ENCODE peak calls at places on chromosomes 6 and 20, in seven cellular contexts. S is astrocyte, Z is tibial artery, E is A549, N is transverse colon, K is PC-3, G is prostate gland. C is an unnamed sample.

GRCh38 chr6:18978330-18979128 is 591.4 kb downstream of the RNF144B start:
- DNase-seq in E (no peak), G (peak), K (peak), Z (no peak), S (peak), N (no peak), C (no peak)

GRCh38 chr6:73513496-73513854 is 7.4 kb downstream of the EEF1A1 start:
- DNase-seq in K (peak), S (no peak), N (no peak), E (no peak), Z (no peak), G (no peak), C (no peak)

GRCh38 chr6:24743265-24743943 is 24.4 kb upstream of the C6orf62 start:
- DNase-seq in Z (no peak), G (peak), E (peak), N (no peak), S (peak), K (peak), C (no peak)

GRCh38 chr6:149933036-149933435 is 8.8 kb upstream of the ULBP2 start:
- DNase-seq in G (no peak), E (no peak), K (no peak), S (no peak), N (no peak), Z (peak), C (no peak)

GRCh38 chr6:89148016-89148750 is 2.3 kb downstream of the PM20D2 start:
- DNase-seq in S (no peak), N (no peak), E (no peak), G (no peak), K (peak), Z (no peak), C (no peak)

GRCh38 chr6:138989098-138989983 is 1.3 kb upstream of the REPS1 start:
- DNase-seq in E (no peak), Z (no peak), S (no peak), N (no peak), K (no peak), G (no peak), C (no peak)

GRCh38 chr6:161837449-161837735 is 563.5 kb upstream of the AGPAT4 start:
- DNase-seq in S (no peak), Z (no peak), K (no peak), N (no peak), E (no peak), G (no peak), C (no peak)

GRCh38 chr6:20302702-20303251 is 90.5 kb upstream of the MBOAT1 start:
- DNase-seq in S (peak), N (no peak), G (no peak), Z (no peak), E (no peak), K (peak), C (no peak)

GRCh38 chr6:161242779-161243693 is 30.8 kb downstream of the AGPAT4 start:
- DNase-seq in K (no peak), G (no peak), N (no peak), E (no peak), Z (no peak), S (peak), C (peak)

GRCh38 chr20:39853664-39854063 is 835.4 kb downstream of the MAFB start:
- DNase-seq in G (no peak), E (no peak), K (no peak), S (peak), Z (no peak), N (no peak), C (no peak)

GRCh38 chr6:135880066-135880972 is 28.8 kb downstream of the PDE7B start:
- DNase-seq in E (peak), G (no peak), N (peak), Z (no peak), S (peak), K (peak), C (no peak)

GRCh38 chr6:6656287-6656686 is 67.8 kb downstream of the LY86 start:
- DNase-seq in S (no peak), Z (no peak), N (no peak), K (no peak), E (no peak), G (no peak), C (no peak)

GRCh38 chr6:37965964-37966676 is 146.6 kb downstream of the ZFAND3 start:
- DNase-seq in Z (no peak), K (peak), N (no peak), G (no peak), E (no peak), S (peak), C (no peak)

GRCh38 chr6:39260953-39261352 is 31.7 kb upstream of the KCNK5 start:
- DNase-seq in G (no peak), E (no peak), S (no peak), Z (no peak), K (no peak), N (no peak), C (no peak)

GRCh38 chr6:68649669-68650068 is 14.6 kb downstream of the ADGRB3 start:
- DNase-seq in G (no peak), E (no peak), S (no peak), N (no peak), Z (no peak), K (no peak), C (no peak)

GRCh38 chr6:40509163-40509562 is 78.0 kb downstream of the LRFN2 start:
- DNase-seq in N (no peak), S (no peak), Z (no peak), E (no peak), G (no peak), K (no peak), C (no peak)

GRCh38 chr6:21915707-21916399 is 322.3 kb downstream of the SOX4 start:
- DNase-seq in S (peak), Z (no peak), K (peak), G (no peak), E (no peak), N (no peak), C (peak)

GRCh38 chr6:133971861-133972260 is 18.8 kb downstream of the TBPL1 start:
- DNase-seq in K (no peak), S (no peak), N (no peak), E (no peak), G (no peak), Z (no peak), C (no peak)

GRCh38 chr20:6632187-6632586 is 135.3 kb upstream of the BMP2 start:
- DNase-seq in G (no peak), Z (no peak), E (no peak), N (peak), S (peak), K (no peak), C (peak)

GRCh38 chr6:111357680-111358079 is 125.3 kb downstream of the REV3L start:
- DNase-seq in S (peak), E (no peak), N (no peak), Z (no peak), K (no peak), G (no peak), C (no peak)

GRCh38 chr20:25280574-25281535 is 33.0 kb downstream of the PYGB start:
- DNase-seq in N (peak), S (no peak), K (no peak), Z (peak), G (no peak), E (no peak), C (peak)

GRCh38 chr6:45424628-45424955 is 46.9 kb upstream of the SUPT3H start:
- DNase-seq in K (no peak), S (no peak), Z (no peak), N (no peak), G (no peak), E (no peak), C (no peak)

GRCh38 chr6:105726902-105727655 is 324.2 kb upstream of the PREP start:
- DNase-seq in E (no peak), S (no peak), N (no peak), G (no peak), K (no peak), Z (no peak), C (no peak)

GRCh38 chr20:4516851-4517250 is 204.9 kb upstream of the PRND start:
- DNase-seq in G (no peak), Z (no peak), N (no peak), E (no peak), K (peak), S (no peak), C (no peak)

GRCh38 chr6:79077680-79078056 is 386 bp downstream of the PHIP start:
- DNase-seq in Z (no peak), E (peak), K (peak), G (no peak), S (no peak), N (peak), C (no peak)

GRCh38 chr6:20564269-20564668 is 30.0 kb downstream of the CDKAL1 start:
- DNase-seq in K (peak), S (no peak), Z (no peak), E (no peak), G (no peak), N (no peak), C (no peak)

GRCh38 chr20:62401331-62401779 is 5.7 kb downstream of the CABLES2 start:
- DNase-seq in G (no peak), K (no peak), S (no peak), N (no peak), E (peak), Z (no peak), C (no peak)

GRCh38 chr6:149862901-149863595 is 1.1 kb downstream of the LRP11 start:
- DNase-seq in E (no peak), N (peak), G (peak), K (peak), S (peak), Z (peak), C (peak)

GRCh38 chr6:12392490-12392889 is 102.3 kb downstream of the EDN1 start:
- DNase-seq in Z (no peak), K (no peak), E (no peak), N (no peak), S (peak), G (no peak), C (no peak)

GRCh38 chr6:160462551-160463109 is 114.5 kb downstream of the SLC22A3 start:
- DNase-seq in S (peak), Z (no peak), K (peak), E (no peak), G (no peak), N (peak), C (no peak)

GRCh38 chr6:143700684-143701342 is 23.0 kb downstream of the PHACTR2 start:
- DNase-seq in K (no peak), G (no peak), Z (no peak), N (no peak), S (peak), E (no peak), C (no peak)

GRCh38 chr6:26234421-26235239 is 130.4 kb upstream of the BTN3A2 start:
- DNase-seq in E (peak), N (peak), K (peak), G (peak), S (peak), Z (peak), C (peak)

GRCh38 chr6:36327226-36328009 is 9.3 kb downstream of the BNIP5 start:
- DNase-seq in N (no peak), E (no peak), G (no peak), S (no peak), Z (no peak), K (no peak), C (no peak)

GRCh38 chr6:113645576-113645970 is 211.6 kb upstream of the MARCKS start:
- DNase-seq in E (no peak), G (peak), Z (no peak), N (peak), S (peak), K (peak), C (no peak)

GRCh38 chr6:73727114-73727513 is 31.1 kb downstream of the CD109 start:
- DNase-seq in N (no peak), K (no peak), E (no peak), G (no peak), S (no peak), Z (no peak), C (no peak)

GRCh38 chr20:14245368-14245970 is 91.9 kb downstream of the FLRT3 start:
- DNase-seq in Z (no peak), G (no peak), K (no peak), S (peak), E (no peak), N (no peak), C (no peak)

DNA sequence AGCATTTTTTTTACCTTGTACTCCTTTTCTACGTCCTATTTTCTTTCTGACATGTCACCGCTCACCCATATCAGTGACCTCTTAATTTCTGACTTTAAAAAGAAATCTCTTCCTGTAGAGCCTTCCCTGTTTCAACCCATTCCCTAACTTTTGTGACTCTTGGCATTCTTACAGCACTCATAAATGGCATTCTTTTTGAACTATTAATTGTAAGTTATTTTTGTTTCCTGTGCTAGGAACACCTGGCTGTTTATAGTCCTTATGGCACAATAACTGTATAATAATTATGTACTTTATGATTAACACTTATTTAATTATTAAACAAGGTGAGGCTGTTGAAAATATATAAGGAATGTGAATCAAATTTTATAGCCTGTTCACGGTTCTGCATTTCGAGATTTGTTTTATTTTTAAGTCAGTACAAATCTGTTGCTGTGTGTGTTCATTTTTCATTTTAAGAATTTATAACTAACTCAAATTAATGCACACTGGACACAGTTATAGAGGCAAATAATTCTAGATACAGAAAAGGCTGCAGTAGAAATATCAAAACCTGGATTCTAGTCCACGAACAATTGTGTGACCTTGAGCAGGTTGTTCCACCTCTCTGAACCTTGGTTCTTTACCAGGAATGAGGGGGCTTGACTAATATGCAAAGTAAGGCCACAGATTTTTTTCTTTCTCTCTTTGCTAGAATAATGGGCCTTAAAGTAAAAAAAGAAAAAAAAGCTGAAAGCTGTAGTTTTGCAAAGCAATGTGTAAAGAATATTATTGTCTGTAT is 1.5 kb downstream of the KIZ start:
- DNase-seq in Z (no peak), K (peak), S (no peak), G (no peak), N (no peak), E (no peak), C (no peak)
- H3K4me3 ChIP-seq in Z (peak), K (peak), S (no peak), G (no peak), N (peak), E (peak), C (no peak)

DNA sequence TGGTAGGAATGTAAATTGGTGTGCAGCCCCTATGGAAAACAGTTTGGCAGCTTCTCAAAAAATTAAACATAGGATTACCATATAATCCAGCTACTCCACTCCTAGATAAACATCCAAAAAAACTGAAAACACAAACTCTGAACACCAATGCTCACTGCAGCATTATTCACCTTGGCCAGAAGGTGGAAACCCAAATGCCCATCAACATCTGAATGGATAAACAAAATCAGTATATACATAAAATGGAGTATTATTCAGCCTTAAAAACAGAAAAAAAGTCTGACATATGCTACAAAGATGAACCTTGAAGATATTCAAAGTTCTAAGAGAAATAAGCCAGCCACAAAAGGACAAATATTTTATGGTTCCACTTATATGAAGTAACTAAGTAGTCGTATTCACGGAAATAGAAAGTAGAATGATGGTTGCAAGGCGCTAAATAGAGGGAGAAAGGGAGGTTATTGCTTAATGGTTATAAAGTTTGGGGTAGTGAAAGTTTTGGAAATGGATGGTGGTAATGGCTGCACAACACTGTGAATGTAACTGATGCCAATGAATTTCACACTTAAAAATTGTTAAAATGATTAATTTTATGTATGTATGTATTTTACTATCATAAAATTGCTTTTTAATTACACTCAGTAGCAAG is 4.0 kb downstream of the PHF10 start:
- DNase-seq in S (no peak), Z (no peak), N (no peak), E (no peak), G (no peak), K (no peak), C (no peak)
- TF ChIP-seq CTCF in S (no peak), Z (no peak), N (no peak), E (no peak), G (no peak), K (no peak), C (peak)

GRCh38 chr6:41560440-41561192 is 14.4 kb downstream of the FOXP4 start:
- DNase-seq in G (no peak), S (no peak), N (peak), K (no peak), Z (no peak), E (no peak), C (no peak)

GRCh38 chr6:41558033-41558807 is 12.0 kb downstream of the FOXP4 start:
- DNase-seq in G (no peak), Z (no peak), N (no peak), E (no peak), K (no peak), S (peak), C (no peak)

GRCh38 chr6:41561931-41562632 is 15.9 kb downstream of the FOXP4 start:
- DNase-seq in N (no peak), K (no peak), S (no peak), G (no peak), E (no peak), Z (no peak), C (no peak)

GRCh38 chr6:41561386-41561785 is 15.2 kb downstream of the FOXP4 start:
- DNase-seq in K (no peak), E (no peak), S (no peak), Z (no peak), G (no peak), N (no peak), C (no peak)

DNA sequence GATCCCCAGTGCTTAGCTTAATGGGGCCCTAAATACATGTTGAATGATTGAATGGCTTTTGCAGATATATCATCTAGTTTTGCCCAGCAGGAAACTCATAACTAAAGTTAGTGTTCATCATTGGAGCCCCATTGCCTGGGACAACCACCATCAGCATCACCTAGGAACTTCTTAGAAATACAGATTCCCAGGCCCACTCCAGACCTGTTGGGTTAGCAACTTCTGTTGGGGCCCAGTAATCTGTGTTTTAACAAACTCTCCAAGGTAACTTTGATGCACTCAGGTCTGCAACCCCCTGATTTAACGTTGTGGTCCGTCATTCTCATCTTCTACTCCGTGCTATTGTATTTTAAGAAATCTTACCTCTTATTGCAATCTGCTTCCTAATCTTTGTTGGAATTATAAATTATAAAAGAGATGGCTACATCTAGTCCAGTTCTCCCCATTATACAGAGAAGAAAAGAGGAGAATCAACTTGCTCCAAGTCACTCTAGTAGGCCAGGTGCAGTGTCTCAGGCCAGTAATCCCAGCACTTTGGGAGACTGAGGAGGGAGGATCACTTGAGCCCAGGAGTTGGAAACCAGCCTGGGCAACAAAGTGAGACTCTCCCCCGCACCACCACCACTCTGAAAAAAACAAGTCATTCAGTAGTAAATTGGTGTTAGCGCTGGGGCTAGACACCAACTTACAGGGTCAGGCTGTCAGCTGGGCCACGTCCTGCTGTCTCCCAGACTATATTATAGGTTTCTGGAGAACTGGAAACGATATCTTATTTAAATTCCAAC is 13.7 kb downstream of the FOXP4 start:
- DNase-seq in S (no peak), K (no peak), Z (no peak), N (no peak), E (no peak), G (no peak), C (no peak)
- H3K27ac ChIP-seq in S (no peak), K (no peak), Z (no peak), N (peak), E (no peak), G (no peak), C (peak)

GRCh38 chr20:9506964-9507369 is 7.4 kb upstream of the LAMP5 start:
- DNase-seq in N (no peak), G (no peak), E (no peak), S (no peak), Z (no peak), K (no peak), C (no peak)
- H3K4me3 ChIP-seq in N (no peak), G (no peak), E (no peak), S (no peak), Z (peak), K (no peak), C (no peak)

GRCh38 chr6:137870744-137871247 is 3.7 kb downstream of the TNFAIP3 start:
- DNase-seq in E (no peak), G (no peak), N (no peak), K (no peak), S (no peak), Z (no peak), C (no peak)
- TF ChIP-seq CTCF in E (no peak), G (no peak), N (peak), K (no peak), S (no peak), Z (no peak), C (peak)

GRCh38 chr20:24111858-24112257 is 123.3 kb upstream of the GGTLC1 start:
- DNase-seq in E (no peak), Z (no peak), S (no peak), K (peak), G (no peak), N (no peak), C (no peak)

GRCh38 chr20:24109537-24109936 is 121.0 kb upstream of the GGTLC1 start:
- DNase-seq in K (no peak), E (no peak), S (no peak), Z (no peak), G (no peak), N (no peak), C (no peak)

GRCh38 chr20:24106155-24106800 is 117.7 kb upstream of the GGTLC1 start:
- DNase-seq in G (no peak), K (peak), E (no peak), Z (no peak), N (no peak), S (no peak), C (no peak)

GRCh38 chr20:24106801-24107158 is 118.2 kb upstream of the GGTLC1 start:
- DNase-seq in S (no peak), K (no peak), Z (no peak), N (no peak), E (no peak), G (no peak), C (no peak)

GRCh38 chr20:24109008-24109407 is 120.4 kb upstream of the GGTLC1 start:
- DNase-seq in G (no peak), K (peak), N (peak), E (no peak), S (no peak), Z (no peak), C (no peak)
- H3K27ac ChIP-seq in G (no peak), K (peak), N (no peak), E (no peak), S (no peak), Z (no peak), C (no peak)

DNA sequence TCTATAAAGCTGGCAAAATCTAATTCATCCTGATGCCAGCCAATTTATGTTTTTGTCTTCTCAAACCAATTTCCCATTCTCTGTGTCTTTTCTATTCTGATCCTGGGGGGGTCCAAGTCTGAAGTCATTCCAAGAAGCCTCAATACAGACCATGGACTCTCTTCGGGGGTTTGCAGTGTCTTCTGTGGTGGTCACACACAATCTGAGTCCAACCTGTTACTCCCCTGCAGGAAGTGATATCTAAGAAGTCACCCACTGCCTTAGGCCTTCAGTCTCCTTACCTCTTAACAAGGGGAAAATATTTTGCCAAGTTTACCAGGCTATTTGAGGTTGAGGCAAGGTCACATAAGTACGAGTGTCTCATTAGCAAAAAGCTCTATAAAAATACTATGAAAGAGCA is 1.9 kb downstream of the TRIM26 start:
- DNase-seq in Z (no peak), N (no peak), K (no peak), G (no peak), S (no peak), E (no peak), C (no peak)
- H3K4me3 ChIP-seq in Z (no peak), N (no peak), K (peak), G (no peak), S (no peak), E (peak), C (no peak)

C was measured in thyroid gland.